ENCODE peak calls at places on chromosomes 7 and 10, in seven cellular contexts. One of them, this sample, is unnamed.

GRCh38 chr7:93551063-93551895 is 23.2 kb downstream of the CALCR start:
- DNase-seq in HCT116: peak; percentile 49
- DNase-seq in esophagus muscularis mucosa: no peak
- DNase-seq in adrenal gland: no peak
- DNase-seq in A549: peak; percentile 63
- DNase-seq in left lung: no peak
- DNase-seq in H9: no peak
- DNase-seq in this sample: no peak

GRCh38 chr7:2944729-2945128 is 98.9 kb downstream of the CARD11 start:
- DNase-seq in HCT116: no peak
- DNase-seq in esophagus muscularis mucosa: no peak
- DNase-seq in H9: peak; percentile 5
- DNase-seq in left lung: peak; percentile 30
- DNase-seq in A549: no peak
- DNase-seq in adrenal gland: peak; percentile 29
- DNase-seq in this sample: no peak

GRCh38 chr7:6725003-6725402 is 18.3 kb upstream of the ZNF12 start:
- DNase-seq in HCT116: no peak
- DNase-seq in left lung: no peak
- DNase-seq in H9: no peak
- DNase-seq in esophagus muscularis mucosa: no peak
- DNase-seq in adrenal gland: no peak
- DNase-seq in A549: no peak
- DNase-seq in this sample: no peak

GRCh38 chr7:116698930-116699722 is 27.1 kb downstream of the MET start:
- DNase-seq in H9: no peak
- DNase-seq in adrenal gland: no peak
- DNase-seq in HCT116: no peak
- DNase-seq in A549: no peak
- DNase-seq in left lung: no peak
- DNase-seq in esophagus muscularis mucosa: no peak
- DNase-seq in this sample: no peak

GRCh38 chr10:96831867-96832720 is at the start of gene LCOR:
- DNase-seq in adrenal gland: peak; percentile 93
- DNase-seq in A549: peak; percentile 91
- DNase-seq in H9: peak; percentile 85
- DNase-seq in HCT116: peak; percentile 59
- DNase-seq in left lung: peak; percentile 84
- DNase-seq in esophagus muscularis mucosa: peak; percentile 96
- DNase-seq in this sample: peak; percentile 73

GRCh38 chr7:107213945-107214344 is 45.1 kb downstream of the HBP1 start:
- DNase-seq in H9: no peak
- DNase-seq in HCT116: no peak
- DNase-seq in A549: no peak
- DNase-seq in left lung: no peak
- DNase-seq in adrenal gland: no peak
- DNase-seq in esophagus muscularis mucosa: no peak
- DNase-seq in this sample: no peak

GRCh38 chr7:5203138-5203537 is 13.1 kb downstream of the WIPI2 start:
- DNase-seq in A549: no peak
- DNase-seq in left lung: no peak
- DNase-seq in adrenal gland: peak; percentile 44
- DNase-seq in HCT116: no peak
- DNase-seq in esophagus muscularis mucosa: no peak
- DNase-seq in H9: no peak
- DNase-seq in this sample: no peak

GRCh38 chr10:113756940-113757543 is 5.6 kb downstream of the PLEKHS1 start:
- DNase-seq in H9: no peak
- DNase-seq in left lung: no peak
- DNase-seq in HCT116: no peak
- DNase-seq in A549: no peak
- DNase-seq in esophagus muscularis mucosa: no peak
- DNase-seq in adrenal gland: no peak
- DNase-seq in this sample: no peak

GRCh38 chr7:159015081-159015893 is 129.4 kb downstream of the VIPR2 start:
- DNase-seq in left lung: peak; percentile 68
- DNase-seq in A549: peak; percentile 93
- DNase-seq in HCT116: no peak
- DNase-seq in esophagus muscularis mucosa: no peak
- DNase-seq in adrenal gland: peak; percentile 88
- DNase-seq in H9: no peak
- DNase-seq in this sample: no peak

GRCh38 chr7:158649279-158649678 is 55.3 kb downstream of the NCAPG2 start:
- DNase-seq in adrenal gland: no peak
- DNase-seq in HCT116: no peak
- DNase-seq in A549: peak; percentile 69
- DNase-seq in H9: no peak
- DNase-seq in esophagus muscularis mucosa: no peak
- DNase-seq in left lung: no peak
- DNase-seq in this sample: no peak

DNA sequence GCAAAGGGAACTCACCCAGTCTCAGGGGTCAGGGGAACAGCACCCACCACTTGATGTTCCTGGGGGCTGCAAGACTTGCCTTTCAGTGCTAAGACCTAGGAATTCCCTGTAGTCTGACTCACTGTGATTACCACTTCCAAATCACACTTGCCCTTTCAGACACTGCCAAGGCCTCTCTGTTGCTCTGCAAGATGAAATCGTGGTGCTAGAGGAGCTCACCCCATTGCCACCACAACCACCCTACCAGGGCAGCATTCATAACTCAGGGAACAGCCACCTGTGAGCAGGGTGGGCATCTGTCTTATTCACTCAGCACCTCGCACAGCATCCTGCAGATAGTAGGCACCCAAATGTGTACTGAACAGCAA is 36.5 kb downstream of the XPNPEP1 start:
- DNase-seq in A549: no peak
- DNase-seq in H9: peak; percentile 14
- DNase-seq in left lung: no peak
- DNase-seq in HCT116: no peak
- DNase-seq in esophagus muscularis mucosa: no peak
- DNase-seq in adrenal gland: no peak
- DNase-seq in this sample: no peak
- H3K27ac ChIP-seq in A549: no peak overlapping the region
- H3K27ac ChIP-seq in H9: no peak overlapping the region
- H3K27ac ChIP-seq in left lung: no peak overlapping the region
- H3K27ac ChIP-seq in HCT116: no peak overlapping the region
- H3K27ac ChIP-seq in esophagus muscularis mucosa: no peak overlapping the region
- H3K27ac ChIP-seq in adrenal gland: no peak overlapping the region
- H3K27ac ChIP-seq in this sample: no peak overlapping the region

GRCh38 chr10:111277685-111278084 is 200.9 kb downstream of the ADRA2A start:
- DNase-seq in left lung: no peak
- DNase-seq in esophagus muscularis mucosa: no peak
- DNase-seq in HCT116: no peak
- DNase-seq in A549: no peak
- DNase-seq in adrenal gland: no peak
- DNase-seq in H9: no peak
- DNase-seq in this sample: no peak

GRCh38 chr10:111281516-111281915 is 204.7 kb downstream of the ADRA2A start:
- DNase-seq in HCT116: peak; percentile 4
- DNase-seq in H9: peak; percentile 39
- DNase-seq in A549: peak; percentile 15
- DNase-seq in esophagus muscularis mucosa: no peak
- DNase-seq in adrenal gland: no peak
- DNase-seq in left lung: no peak
- DNase-seq in this sample: no peak
- TF ChIP-seq CTCF in HCT116: peak; percentile 38
- TF ChIP-seq CTCF in H9: peak; percentile 69
- TF ChIP-seq CTCF in A549: peak; percentile 23
- TF ChIP-seq CTCF in esophagus muscularis mucosa: no peak
- TF ChIP-seq CTCF in adrenal gland: peak; percentile 26
- TF ChIP-seq CTCF in left lung: peak; percentile 25
- TF ChIP-seq CTCF in this sample: no peak

DNA sequence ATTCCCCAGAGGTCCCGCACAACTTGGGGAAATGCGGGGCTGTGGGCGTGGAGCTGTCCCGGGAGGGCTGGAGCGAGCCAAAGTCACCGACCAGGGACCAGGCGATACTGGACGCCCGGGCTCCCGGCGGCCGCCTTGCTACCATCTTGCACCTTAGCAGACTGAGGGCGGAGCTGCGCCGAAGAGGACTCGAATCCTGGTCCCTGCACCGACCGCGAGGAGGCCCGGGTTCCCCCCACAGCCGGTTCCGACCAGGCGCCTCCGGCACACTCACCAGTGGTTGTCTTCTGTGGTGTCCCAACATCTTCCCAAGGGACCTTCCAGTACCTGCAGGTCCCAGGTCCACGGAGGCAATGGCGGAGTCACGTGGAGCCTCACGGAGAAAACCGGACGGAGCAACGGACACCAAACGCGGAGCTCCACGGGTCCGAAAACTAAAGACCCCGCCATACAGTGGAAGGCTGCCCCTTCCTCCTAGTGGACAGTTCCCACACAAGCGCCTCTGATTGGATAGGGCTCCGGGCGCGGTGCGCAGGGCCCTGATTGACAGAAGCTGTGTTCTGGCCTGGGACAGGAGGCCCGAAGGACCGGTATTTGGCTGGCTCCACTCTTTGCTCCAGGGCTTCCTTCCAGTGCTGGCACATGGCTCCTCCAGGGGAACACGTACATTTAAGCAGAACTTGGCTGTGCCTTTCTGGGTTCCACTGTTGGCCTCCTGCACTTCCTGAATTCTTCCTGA is 124.6 kb upstream of the ZNF479 start:
- DNase-seq in adrenal gland: no peak
- DNase-seq in A549: no peak
- DNase-seq in esophagus muscularis mucosa: peak; percentile 85
- DNase-seq in HCT116: no peak
- DNase-seq in H9: no peak
- DNase-seq in left lung: no peak
- DNase-seq in this sample: no peak
- H3K9me3 ChIP-seq in adrenal gland: no peaks in the 10 kb centered on the region
- H3K9me3 ChIP-seq in A549: peaks cover 5% of the 10 kb centered on the region
- H3K9me3 ChIP-seq in esophagus muscularis mucosa: no peaks in the 10 kb centered on the region
- H3K9me3 ChIP-seq in HCT116: no peaks in the 10 kb centered on the region
- H3K9me3 ChIP-seq in H9: peaks cover 74% of the 10 kb centered on the region
- H3K9me3 ChIP-seq in left lung: peaks cover 70% of the 10 kb centered on the region
- H3K9me3 ChIP-seq in this sample: peaks cover 28% of the 10 kb centered on the region

DNA sequence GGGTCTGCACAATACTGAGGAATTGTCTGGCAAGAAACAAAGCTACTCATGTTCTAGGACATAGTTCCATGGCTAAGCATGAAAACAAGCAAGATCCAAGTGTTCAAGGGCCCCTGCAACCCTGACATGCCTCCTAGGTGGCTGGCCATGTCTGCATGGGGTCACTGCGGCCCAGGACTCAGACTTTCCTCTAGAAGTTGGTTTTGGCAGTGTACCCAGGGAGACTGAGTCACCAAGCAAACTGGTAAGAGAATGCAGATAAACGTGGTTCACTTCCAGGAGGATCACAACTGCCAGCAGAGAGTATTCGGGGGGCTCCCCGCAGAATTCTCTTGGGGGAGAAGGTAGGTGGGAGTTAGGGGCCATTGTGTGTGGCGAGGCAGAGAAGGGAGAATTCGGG is 7.4 kb upstream of the PFKFB3 start:
- DNase-seq in left lung: no peak
- DNase-seq in A549: no peak
- DNase-seq in HCT116: no peak
- DNase-seq in adrenal gland: peak; percentile 71
- DNase-seq in esophagus muscularis mucosa: no peak
- DNase-seq in H9: no peak
- DNase-seq in this sample: no peak
- H3K27ac ChIP-seq in left lung: peak overlapping the region; percentile 72
- H3K27ac ChIP-seq in A549: no peak overlapping the region
- H3K27ac ChIP-seq in HCT116: no peak overlapping the region
- H3K27ac ChIP-seq in adrenal gland: peak overlapping the region; percentile 68
- H3K27ac ChIP-seq in esophagus muscularis mucosa: peak overlapping the region; percentile 79
- H3K27ac ChIP-seq in H9: no peak overlapping the region
- H3K27ac ChIP-seq in this sample: no peak overlapping the region

GRCh38 chr7:77415474-77415821 is 701 bp downstream of the GSAP start:
- DNase-seq in A549: no peak
- DNase-seq in adrenal gland: no peak
- DNase-seq in H9: no peak
- DNase-seq in left lung: no peak
- DNase-seq in esophagus muscularis mucosa: no peak
- DNase-seq in HCT116: no peak
- DNase-seq in this sample: peak; percentile 4
- TF ChIP-seq CTCF in A549: no peak
- TF ChIP-seq CTCF in adrenal gland: no peak
- TF ChIP-seq CTCF in H9: no peak
- TF ChIP-seq CTCF in left lung: no peak
- TF ChIP-seq CTCF in esophagus muscularis mucosa: no peak
- TF ChIP-seq CTCF in HCT116: no peak
- TF ChIP-seq CTCF in this sample: no peak

GRCh38 chr10:31708513-31708912 is 220.1 kb downstream of the ARHGAP12 start:
- DNase-seq in left lung: no peak
- DNase-seq in esophagus muscularis mucosa: no peak
- DNase-seq in adrenal gland: no peak
- DNase-seq in HCT116: no peak
- DNase-seq in A549: no peak
- DNase-seq in H9: no peak
- DNase-seq in this sample: no peak

GRCh38 chr10:31706464-31706863 is 222.2 kb downstream of the ARHGAP12 start:
- DNase-seq in esophagus muscularis mucosa: no peak
- DNase-seq in A549: no peak
- DNase-seq in adrenal gland: no peak
- DNase-seq in left lung: no peak
- DNase-seq in HCT116: no peak
- DNase-seq in H9: no peak
- DNase-seq in this sample: no peak

GRCh38 chr10:31709028-31709427 is 219.6 kb downstream of the ARHGAP12 start:
- DNase-seq in A549: no peak
- DNase-seq in esophagus muscularis mucosa: no peak
- DNase-seq in left lung: no peak
- DNase-seq in HCT116: no peak
- DNase-seq in H9: no peak
- DNase-seq in adrenal gland: no peak
- DNase-seq in this sample: no peak

GRCh38 chr10:31707578-31708411 is 220.8 kb downstream of the ARHGAP12 start:
- DNase-seq in HCT116: no peak
- DNase-seq in esophagus muscularis mucosa: no peak
- DNase-seq in H9: peak; percentile 48
- DNase-seq in adrenal gland: peak; percentile 81
- DNase-seq in left lung: peak; percentile 74
- DNase-seq in A549: no peak
- DNase-seq in this sample: no peak

GRCh38 chr10:31706921-31707571 is 221.6 kb downstream of the ARHGAP12 start:
- DNase-seq in esophagus muscularis mucosa: no peak
- DNase-seq in adrenal gland: no peak
- DNase-seq in A549: no peak
- DNase-seq in left lung: peak; percentile 62
- DNase-seq in HCT116: no peak
- DNase-seq in H9: no peak
- DNase-seq in this sample: no peak
- H3K9me3 ChIP-seq in esophagus muscularis mucosa: no peaks in the 10 kb centered on the region
- H3K9me3 ChIP-seq in adrenal gland: no peaks in the 10 kb centered on the region
- H3K9me3 ChIP-seq in A549: peaks cover 35% of the 10 kb centered on the region
- H3K9me3 ChIP-seq in left lung: peaks cover 29% of the 10 kb centered on the region
- H3K9me3 ChIP-seq in HCT116: no peaks in the 10 kb centered on the region
- H3K9me3 ChIP-seq in H9: peaks cover 11% of the 10 kb centered on the region
- H3K9me3 ChIP-seq in this sample: peaks cover 3% of the 10 kb centered on the region

GRCh38 chr7:71633571-71634008 is 501.6 kb downstream of the GALNT17 start:
- DNase-seq in H9: peak; percentile 75
- DNase-seq in A549: peak; percentile 47
- DNase-seq in adrenal gland: peak; percentile 63
- DNase-seq in esophagus muscularis mucosa: no peak
- DNase-seq in HCT116: no peak
- DNase-seq in left lung: no peak
- DNase-seq in this sample: no peak
- H3K27ac ChIP-seq in H9: peak overlapping the region; percentile 82
- H3K27ac ChIP-seq in A549: peak overlapping the region; percentile 57
- H3K27ac ChIP-seq in adrenal gland: no peak overlapping the region
- H3K27ac ChIP-seq in esophagus muscularis mucosa: peak overlapping the region; percentile 40
- H3K27ac ChIP-seq in HCT116: no peak overlapping the region
- H3K27ac ChIP-seq in left lung: no peak overlapping the region
- H3K27ac ChIP-seq in this sample: no peak overlapping the region

This sample was measured in CD4-positive, alpha-beta T cell.